ENCODE peak calls at places on chromosomes 12 and 14, in five cellular contexts. A, B, M, I and E are unnamed samples.

GRCh38 chr12:59737725-59738463 is 142.1 kb downstream of the SLC16A7 start:
- DNase-seq in I (no peak), A (no peak), M (no peak), B (no peak), E (no peak)

GRCh38 chr14:55071870-55072640 is 20.6 kb downstream of the MAPK1IP1L start:
- DNase-seq in B (peak; percentile 77), M (no peak), I (no peak), A (peak; percentile 75), E (no peak)

GRCh38 chr12:11723993-11724392 is 74.5 kb downstream of the ETV6 start:
- DNase-seq in B (no peak), I (no peak), A (no peak), M (no peak), E (no peak)

GRCh38 chr12:123126294-123127144 is 24.4 kb downstream of the PITPNM2 start:
- DNase-seq in I (no peak), B (no peak), M (no peak), A (peak; percentile 97), E (no peak)

GRCh38 chr12:34402228-34402898 is 380.1 kb downstream of the ALG10 start:
- DNase-seq in I (no peak), B (no peak), A (no peak), M (peak; percentile 69), E (peak; percentile 8)

GRCh38 chr12:72276212-72276865 is 4.2 kb downstream of the TRHDE start:
- DNase-seq in I (no peak), B (no peak), A (peak; percentile 67), M (no peak), E (no peak)

GRCh38 chr12:51951843-51952722 is 584 bp downstream of the ACVR1B start:
- DNase-seq in A (peak; percentile 11), I (no peak), B (no peak), M (no peak), E (no peak)

GRCh38 chr14:24183014-24183481 is 5.6 kb downstream of the IPO4 start:
- DNase-seq in A (no peak), I (no peak), B (no peak), M (no peak), E (no peak)

GRCh38 chr14:102029956-102030355 is 56.9 kb downstream of the HSP90AA1 start:
- DNase-seq in I (no peak), A (peak; percentile 48), M (no peak), B (no peak), E (no peak)

GRCh38 chr14:41607966-41608663 is 1.4 kb downstream of the LRFN5 start:
- DNase-seq in I (no peak), M (peak; percentile 79), B (no peak), A (no peak), E (peak; percentile 22)

GRCh38 chr12:18799561-18799960 is 61.6 kb downstream of the CAPZA3 start:
- DNase-seq in I (no peak), M (no peak), B (no peak), A (peak; percentile 11), E (no peak)

GRCh38 chr12:99131761-99132199 is 486.7 kb downstream of the APAF1 start:
- DNase-seq in I (no peak), B (peak; percentile 54), A (no peak), M (no peak), E (no peak)

GRCh38 chr12:131380220-131380957 is 330.5 kb upstream of the SFSWAP start:
- DNase-seq in I (no peak), B (no peak), A (no peak), M (no peak), E (no peak)

GRCh38 chr12:20493924-20494323 is 125.6 kb downstream of the PDE3A start:
- DNase-seq in B (no peak), M (no peak), I (no peak), A (peak; percentile 32), E (no peak)

GRCh38 chr12:126811401-126811800 is 1455.6 kb upstream of the TMEM132C start:
- DNase-seq in A (no peak), M (no peak), B (no peak), I (no peak), E (no peak)

GRCh38 chr12:16307843-16308475 is 30.5 kb upstream of the SLC15A5 start:
- DNase-seq in M (no peak), A (no peak), B (no peak), I (no peak), E (no peak)

GRCh38 chr14:73723799-73724621 is 9.8 kb upstream of the PNMA1 start:
- DNase-seq in I (no peak), B (peak; percentile 5), A (peak; percentile 96), M (no peak), E (peak; percentile 64)

GRCh38 chr14:23562822-23563472 is 4.6 kb downstream of the AP1G2 start:
- DNase-seq in B (peak; percentile 66), M (peak; percentile 61), A (peak; percentile 65), I (peak; percentile 44), E (peak; percentile 44)

GRCh38 chr12:124493809-124494750 is 73.3 kb downstream of the NCOR2 start:
- DNase-seq in M (no peak), B (peak; percentile 94), A (no peak), I (no peak), E (no peak)

GRCh38 chr14:69214376-69214775 is 23.1 kb downstream of the EXD2 start:
- DNase-seq in A (peak; percentile 31), M (no peak), B (no peak), I (no peak), E (no peak)

GRCh38 chr14:79093542-79093941 is 923.4 kb downstream of the NRXN3 start:
- DNase-seq in B (no peak), M (no peak), A (no peak), I (no peak), E (no peak)

GRCh38 chr14:58275527-58276190 is 22.7 kb upstream of the ARID4A start:
- DNase-seq in M (no peak), A (no peak), B (no peak), I (no peak), E (no peak)

GRCh38 chr12:11652351-11653040 is 3.0 kb downstream of the ETV6 start:
- DNase-seq in B (peak; percentile 86), I (no peak), M (no peak), A (peak; percentile 19), E (no peak)

GRCh38 chr12:80064269-80064668 is 35.1 kb upstream of the OTOGL start:
- DNase-seq in B (no peak), A (no peak), I (no peak), M (no peak), E (no peak)

GRCh38 chr12:94550964-94551363 is 91.3 kb upstream of the CEP83 start:
- DNase-seq in B (peak; percentile 18), A (no peak), I (no peak), M (no peak), E (no peak)

GRCh38 chr12:31915442-31915841 is 43.8 kb upstream of the RESF1 start:
- DNase-seq in M (no peak), I (no peak), B (no peak), A (no peak), E (no peak)

GRCh38 chr14:103220134-103220981 is 97.1 kb downstream of the TNFAIP2 start:
- DNase-seq in B (no peak), I (no peak), M (no peak), A (no peak), E (no peak)

GRCh38 chr12:24172773-24173447 is 223.4 kb upstream of the SOX5 start:
- DNase-seq in B (no peak), I (no peak), M (no peak), A (no peak), E (no peak)

GRCh38 chr12:61452076-61452475 is 808.1 kb upstream of the USP15 start:
- DNase-seq in M (no peak), B (no peak), I (no peak), A (peak; percentile 89), E (no peak)

GRCh38 chr12:64461634-64462414 is 9.9 kb downstream of the TBK1 start:
- DNase-seq in M (no peak), A (no peak), B (no peak), I (no peak), E (no peak)

GRCh38 chr14:96130854-96131253 is 73.8 kb upstream of the BDKRB2 start:
- DNase-seq in M (no peak), A (no peak), B (no peak), I (no peak), E (no peak)

GRCh38 chr12:15590180-15590826 is 198.9 kb downstream of the EPS8 start:
- DNase-seq in B (peak; percentile 79), A (peak; percentile 74), M (no peak), I (peak; percentile 28), E (no peak)

GRCh38 chr12:100234591-100235304 is 32.1 kb downstream of the DEPDC4 start:
- DNase-seq in M (no peak), B (peak; percentile 50), I (no peak), A (peak; percentile 81), E (no peak)

GRCh38 chr14:51394804-51395203 is 154.8 kb downstream of the TMX1 start:
- DNase-seq in A (peak; percentile 55), M (no peak), I (no peak), B (no peak), E (no peak)

GRCh38 chr14:34920339-34920738 is 45.2 kb upstream of the BAZ1A start:
- DNase-seq in M (no peak), B (no peak), A (peak; percentile 10), I (no peak), E (no peak)

DNA sequence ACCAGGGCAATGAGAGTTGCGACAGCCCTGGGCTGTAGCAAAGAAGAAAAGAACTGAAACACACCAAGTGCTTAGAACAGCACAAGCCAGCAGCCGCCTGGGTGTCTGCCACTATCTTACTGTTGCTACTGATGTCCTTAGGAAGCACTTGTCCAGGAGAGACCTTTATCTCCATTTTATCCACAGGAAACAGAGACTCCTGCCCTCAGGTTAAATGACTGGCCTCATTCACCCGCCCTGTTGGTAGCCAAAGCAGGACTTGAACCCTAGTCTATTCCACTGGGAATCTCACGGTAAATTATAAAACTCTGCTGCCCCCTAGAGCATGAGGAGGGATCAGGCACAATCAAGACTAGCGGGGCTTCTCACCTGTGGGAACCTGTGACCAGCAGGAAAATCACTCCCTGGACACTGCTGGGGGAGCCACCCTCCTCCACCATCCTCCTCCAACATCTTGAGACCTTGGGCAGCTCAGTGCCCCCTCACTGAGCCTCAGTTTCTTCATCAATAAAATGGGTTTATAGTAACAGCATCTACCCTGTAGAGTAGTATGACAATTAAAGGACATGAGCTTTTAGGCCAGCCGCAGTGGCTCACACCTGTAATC is 20.5 kb upstream of the TESC start:
- DNase-seq in I (no peak), B (peak; percentile 52), A (peak; percentile 73), M (peak; percentile 30), E (no peak)
- TF ChIP-seq CTCF in I (peak; percentile 72), B (peak; percentile 77), A (peak; percentile 97), M (peak; percentile 83), E (no peak)

GRCh38 chr12:109460538-109460937 is 16.6 kb downstream of the KCTD10 start:
- DNase-seq in M (no peak), I (no peak), B (no peak), A (no peak), E (no peak)
- TF ChIP-seq CTCF in M (no peak), I (no peak), B (no peak), A (no peak), E (no peak)

GRCh38 chr12:91991397-91992187 is 154.1 kb downstream of the BTG1 start:
- DNase-seq in B (peak; percentile 52), A (peak; percentile 16), I (no peak), M (no peak), E (no peak)
- TF ChIP-seq CTCF in B (no peak), A (peak; percentile 29), I (peak; percentile 28), M (peak; percentile 49), E (no peak)

GRCh38 chr12:89355243-89356068 is 3.2 kb upstream of the DUSP6 start:
- DNase-seq in I (no peak), M (no peak), B (no peak), A (no peak), E (no peak)
- TF ChIP-seq CTCF in I (no peak), M (peak; percentile 63), B (no peak), A (no peak), E (no peak)

GRCh38 chr12:26696613-26697092 is 136.3 kb downstream of the ITPR2 start:
- DNase-seq in I (no peak), B (no peak), M (no peak), A (no peak), E (no peak)
- TF ChIP-seq CTCF in I (no peak), B (no peak), M (no peak), A (no peak), E (no peak)

GRCh38 chr12:54526800-54527630 is 22.4 kb upstream of the PDE1B start:
- DNase-seq in M (no peak), I (peak; percentile 13), B (peak; percentile 28), A (peak; percentile 44), E (no peak)
- TF ChIP-seq CTCF in M (peak; percentile 71), I (peak; percentile 70), B (peak; percentile 63), A (peak; percentile 83), E (no peak)